ENCODE peak calls at places on chromosomes 11 and 22, in nine cellular contexts. T, D, X, R, K, Q, U, O and P are unnamed samples.

GRCh38 chr11:2529636-2530035 is 84.8 kb downstream of the KCNQ1 start:
- DNase-seq in T (no peak), D (peak; percentile 8), X (no peak), R (no peak), K (no peak), Q (no peak), U (no peak), O (no peak), P (no peak)

GRCh38 chr11:103433380-103433779 is 324.2 kb downstream of the DYNC2H1 start:
- DNase-seq in T (peak; percentile 52), D (no peak), X (no peak), R (no peak), K (no peak), Q (peak; percentile 44), U (no peak), O (no peak), P (peak; percentile 68)

GRCh38 chr22:25744694-25745093 is 2.7 kb downstream of the MYO18B start:
- DNase-seq in T (no peak), D (no peak), X (no peak), R (no peak), K (no peak), Q (no peak), U (no peak), O (no peak), P (no peak)

GRCh38 chr11:1083621-1084551 is 9.2 kb downstream of the MUC2 start:
- DNase-seq in T (no peak), D (peak; percentile 13), X (no peak), R (no peak), K (no peak), Q (no peak), U (no peak), O (no peak), P (no peak)

GRCh38 chr11:11444027-11444799 is 91.2 kb upstream of the CSNK2A3 start:
- DNase-seq in T (no peak), D (no peak), X (no peak), R (no peak), K (no peak), Q (no peak), U (no peak), O (no peak), P (no peak)

GRCh38 chr11:93717501-93717900 is 23.8 kb downstream of the TAF1D start:
- DNase-seq in T (no peak), D (no peak), X (no peak), R (no peak), K (no peak), Q (no peak), U (no peak), O (no peak), P (no peak)

GRCh38 chr11:16853266-16853665 is 114.8 kb downstream of the C11orf58 start:
- DNase-seq in T (no peak), D (no peak), X (no peak), R (no peak), K (no peak), Q (no peak), U (no peak), O (no peak), P (no peak)

GRCh38 chr11:86802601-86803051 is 2.3 kb downstream of the PRSS23 start:
- DNase-seq in T (no peak), D (no peak), X (no peak), R (peak; percentile 13), K (peak; percentile 29), Q (no peak), U (peak; percentile 18), O (no peak), P (no peak)

GRCh38 chr11:69840371-69841169 is 21.4 kb upstream of the FGF3 start:
- DNase-seq in T (no peak), D (no peak), X (no peak), R (no peak), K (no peak), Q (no peak), U (no peak), O (no peak), P (no peak)

GRCh38 chr22:47172771-47173534 is 410.5 kb downstream of the TBC1D22A start:
- DNase-seq in T (no peak), D (peak; percentile 6), X (no peak), R (no peak), K (no peak), Q (no peak), U (no peak), O (no peak), P (no peak)

GRCh38 chr11:42066113-42066512 is 606.7 kb upstream of the LRRC4C start:
- DNase-seq in T (no peak), D (no peak), X (no peak), R (no peak), K (no peak), Q (no peak), U (no peak), O (no peak), P (no peak)

GRCh38 chr22:23393721-23394320 is 186.3 kb downstream of the IGLL1 start:
- DNase-seq in T (no peak), D (no peak), X (no peak), R (no peak), K (no peak), Q (no peak), U (no peak), O (no peak), P (no peak)

GRCh38 chr11:8329336-8329735 is 65.7 kb upstream of the LMO1 start:
- DNase-seq in T (no peak), D (no peak), X (no peak), R (no peak), K (no peak), Q (no peak), U (no peak), O (no peak), P (no peak)